ENCODE peak calls at places on chromosomes 4 and X, in four cellular contexts. One of them, this sample, is unnamed.

GRCh38 chr4:165834116-165834515 is 38.9 kb upstream of the TLL1 start:
- DNase-seq in tibial artery: no peak
- DNase-seq in epithelial cell of esophagus: no peak
- DNase-seq in cardiac muscle cell: no peak
- DNase-seq in this sample: no peak

GRCh38 chrX:131828482-131828881 is 194.6 kb upstream of the STK26 start:
- DNase-seq in cardiac muscle cell: no peak
- DNase-seq in epithelial cell of esophagus: no peak
- DNase-seq in tibial artery: no peak
- DNase-seq in this sample: no peak

GRCh38 chrX:49991718-49992117 is 69.3 kb downstream of the CLCN5 start:
- DNase-seq in epithelial cell of esophagus: no peak
- DNase-seq in tibial artery: no peak
- DNase-seq in cardiac muscle cell: no peak
- DNase-seq in this sample: no peak

GRCh38 chr4:180665994-180666818 is 1577.0 kb upstream of the TENM3 start:
- DNase-seq in tibial artery: no peak
- DNase-seq in cardiac muscle cell: peak
- DNase-seq in epithelial cell of esophagus: peak
- DNase-seq in this sample: peak

GRCh38 chr4:24373662-24374061 is 210.7 kb downstream of the DHX15 start:
- DNase-seq in epithelial cell of esophagus: no peak
- DNase-seq in cardiac muscle cell: no peak
- DNase-seq in tibial artery: no peak
- DNase-seq in this sample: no peak

GRCh38 chrX:10755477-10756334 is 135.3 kb upstream of the MID1 start:
- DNase-seq in cardiac muscle cell: peak
- DNase-seq in tibial artery: no peak
- DNase-seq in epithelial cell of esophagus: peak
- DNase-seq in this sample: no peak

GRCh38 chr4:19736968-19737756 is 514.5 kb upstream of the SLIT2 start:
- DNase-seq in cardiac muscle cell: peak
- DNase-seq in epithelial cell of esophagus: no peak
- DNase-seq in tibial artery: no peak
- DNase-seq in this sample: no peak

GRCh38 chr4:28444886-28445496 is 1584.3 kb downstream of the STIM2 start:
- DNase-seq in cardiac muscle cell: peak
- DNase-seq in epithelial cell of esophagus: peak
- DNase-seq in tibial artery: no peak
- DNase-seq in this sample: no peak

GRCh38 chrX:37405954-37406353 is 56.8 kb downstream of the PRRG1 start:
- DNase-seq in tibial artery: no peak
- DNase-seq in epithelial cell of esophagus: no peak
- DNase-seq in cardiac muscle cell: peak
- DNase-seq in this sample: no peak

GRCh38 chr4:98261291-98262271 is at the start of gene RAP1GDS1:
- DNase-seq in tibial artery: peak
- DNase-seq in epithelial cell of esophagus: peak
- DNase-seq in cardiac muscle cell: peak
- DNase-seq in this sample: no peak

GRCh38 chr4:153127773-153128494 is 76.3 kb upstream of the TRIM2 start:
- DNase-seq in epithelial cell of esophagus: peak
- DNase-seq in tibial artery: peak
- DNase-seq in cardiac muscle cell: peak
- DNase-seq in this sample: peak

GRCh38 chr4:205097-205756 is 80.9 kb downstream of the ZNF718 start:
- DNase-seq in tibial artery: no peak
- DNase-seq in cardiac muscle cell: no peak
- DNase-seq in epithelial cell of esophagus: no peak
- DNase-seq in this sample: no peak

GRCh38 chrX:22090181-22090580 is 58.1 kb downstream of the PHEX start:
- DNase-seq in epithelial cell of esophagus: no peak
- DNase-seq in tibial artery: no peak
- DNase-seq in cardiac muscle cell: peak
- DNase-seq in this sample: no peak

GRCh38 chrX:154486052-154486395 is 391 bp downstream of the UBL4A start:
- DNase-seq in epithelial cell of esophagus: peak
- DNase-seq in cardiac muscle cell: no peak
- DNase-seq in tibial artery: no peak
- DNase-seq in this sample: no peak

GRCh38 chr4:102352774-102353173 is 7.5 kb upstream of the SLC39A8 start:
- DNase-seq in cardiac muscle cell: no peak
- DNase-seq in epithelial cell of esophagus: no peak
- DNase-seq in tibial artery: no peak
- DNase-seq in this sample: no peak

GRCh38 chrX:129496625-129497024 is 26.7 kb downstream of the SMARCA1 start:
- DNase-seq in cardiac muscle cell: no peak
- DNase-seq in tibial artery: no peak
- DNase-seq in epithelial cell of esophagus: no peak
- DNase-seq in this sample: no peak

GRCh38 chr4:17400696-17401095 is 111.2 kb downstream of the QDPR start:
- DNase-seq in cardiac muscle cell: no peak
- DNase-seq in epithelial cell of esophagus: no peak
- DNase-seq in tibial artery: no peak
- DNase-seq in this sample: no peak

GRCh38 chr4:184450743-184451142 is 23.6 kb downstream of the IRF2 start:
- DNase-seq in tibial artery: no peak
- DNase-seq in cardiac muscle cell: no peak
- DNase-seq in epithelial cell of esophagus: no peak
- DNase-seq in this sample: no peak

GRCh38 chrX:67749536-67749935 is 205.7 kb downstream of the AR start:
- DNase-seq in tibial artery: no peak
- DNase-seq in cardiac muscle cell: no peak
- DNase-seq in epithelial cell of esophagus: no peak
- DNase-seq in this sample: no peak

GRCh38 chr4:187178084-187178483 is 454.4 kb upstream of the FAT1 start:
- DNase-seq in tibial artery: no peak
- DNase-seq in cardiac muscle cell: no peak
- DNase-seq in epithelial cell of esophagus: no peak
- DNase-seq in this sample: no peak

GRCh38 chr4:187176261-187176910 is 452.7 kb upstream of the FAT1 start:
- DNase-seq in tibial artery: no peak
- DNase-seq in epithelial cell of esophagus: no peak
- DNase-seq in cardiac muscle cell: no peak
- DNase-seq in this sample: no peak

GRCh38 chr4:187174749-187175148 is 451.1 kb upstream of the FAT1 start:
- DNase-seq in tibial artery: no peak
- DNase-seq in epithelial cell of esophagus: no peak
- DNase-seq in cardiac muscle cell: no peak
- DNase-seq in this sample: no peak

GRCh38 chr4:187172340-187172761 is 448.7 kb upstream of the FAT1 start:
- DNase-seq in cardiac muscle cell: no peak
- DNase-seq in tibial artery: no peak
- DNase-seq in epithelial cell of esophagus: peak
- DNase-seq in this sample: no peak

GRCh38 chr4:187175197-187175596 is 451.5 kb upstream of the FAT1 start:
- DNase-seq in tibial artery: no peak
- DNase-seq in cardiac muscle cell: no peak
- DNase-seq in epithelial cell of esophagus: peak
- DNase-seq in this sample: no peak
- TF ChIP-seq CTCF in tibial artery: no peak
- TF ChIP-seq CTCF in cardiac muscle cell: no peak
- TF ChIP-seq CTCF in epithelial cell of esophagus: peak
- TF ChIP-seq CTCF in this sample: peak

GRCh38 chr4:8439914-8440490 is 521 bp downstream of the ACOX3 start:
- DNase-seq in cardiac muscle cell: peak
- DNase-seq in epithelial cell of esophagus: no peak
- DNase-seq in tibial artery: no peak
- DNase-seq in this sample: no peak
- TF ChIP-seq CTCF in cardiac muscle cell: no peak
- TF ChIP-seq CTCF in epithelial cell of esophagus: no peak
- TF ChIP-seq CTCF in tibial artery: no peak
- TF ChIP-seq CTCF in this sample: no peak

GRCh38 chr4:171186700-171187099 is 626.5 kb upstream of the GALNTL6 start:
- DNase-seq in cardiac muscle cell: no peak
- DNase-seq in tibial artery: no peak
- DNase-seq in epithelial cell of esophagus: peak
- DNase-seq in this sample: no peak
- TF ChIP-seq CTCF in cardiac muscle cell: no peak
- TF ChIP-seq CTCF in tibial artery: no peak
- TF ChIP-seq CTCF in epithelial cell of esophagus: no peak
- TF ChIP-seq CTCF in this sample: no peak

DNA sequence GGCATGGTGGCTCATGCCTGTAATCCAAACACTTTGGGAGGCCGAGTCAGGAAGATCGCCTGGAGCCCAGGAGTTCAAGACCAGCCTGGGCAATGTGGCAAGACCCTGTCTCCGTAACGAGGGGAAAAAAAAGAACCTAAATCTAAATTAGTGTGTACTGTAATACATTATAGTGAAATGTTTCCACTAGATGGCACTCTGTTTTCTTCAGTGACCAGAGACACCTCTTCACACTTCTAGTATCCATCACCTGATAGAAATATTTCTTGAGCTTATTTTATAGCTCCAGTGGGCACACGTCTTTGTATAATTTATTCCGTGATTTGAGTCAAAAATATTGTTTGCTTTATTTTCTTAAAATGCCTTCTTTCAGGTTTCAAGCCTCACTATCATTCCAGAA is 600.9 kb upstream of the DIPK2B start:
- DNase-seq in cardiac muscle cell: peak
- DNase-seq in tibial artery: no peak
- DNase-seq in epithelial cell of esophagus: peak
- DNase-seq in this sample: no peak
- TF ChIP-seq CTCF in cardiac muscle cell: peak
- TF ChIP-seq CTCF in tibial artery: no peak
- TF ChIP-seq CTCF in epithelial cell of esophagus: peak
- TF ChIP-seq CTCF in this sample: peak